ENCODE peak calls at places on chromosome 2, in ten cellular contexts. D, W, V, Q, Z, C, L, E, O and T are unnamed samples.

GRCh38 chr2:64422466-64422865 is 31.5 kb upstream of the LGALSL start:
- DNase-seq in D (no peak), W (peak), V (no peak), Q (no peak), Z (no peak), C (no peak), L (no peak), E (no peak), O (no peak), T (no peak)

GRCh38 chr2:158984554-158985207 is 16.2 kb downstream of the TANC1 start:
- DNase-seq in D (no peak), W (no peak), V (no peak), Q (no peak), Z (no peak), C (no peak), L (peak), E (peak), O (no peak), T (peak)

GRCh38 chr2:213247566-213247965 is 36.7 kb upstream of the SPAG16 start:
- DNase-seq in D (no peak), W (no peak), V (no peak), Q (no peak), Z (no peak), C (no peak), L (no peak), E (peak), O (no peak), T (no peak)

GRCh38 chr2:68715353-68716041 is 19.1 kb upstream of the ARHGAP25 start:
- DNase-seq in D (peak), W (peak), V (no peak), Q (no peak), Z (peak), C (no peak), L (no peak), E (peak), O (peak), T (peak)

GRCh38 chr2:16222326-16222725 is 282.0 kb downstream of the MYCN start:
- DNase-seq in D (no peak), W (no peak), V (no peak), Q (no peak), Z (no peak), C (no peak), L (no peak), E (no peak), O (no peak), T (no peak)

GRCh38 chr2:218853766-218854165 is 5.8 kb upstream of the WNT6 start:
- DNase-seq in D (no peak), W (peak), V (no peak), Q (no peak), Z (no peak), C (no peak), L (no peak), E (no peak), O (no peak), T (peak)

GRCh38 chr2:169276045-169276444 is 86.3 kb downstream of the LRP2 start:
- DNase-seq in D (no peak), W (peak), V (no peak), Q (no peak), Z (peak), C (no peak), L (no peak), E (no peak), O (no peak), T (peak)

GRCh38 chr2:197416268-197416667 is 18.6 kb downstream of the SF3B1 start:
- DNase-seq in D (no peak), W (no peak), V (no peak), Q (no peak), Z (no peak), C (no peak), L (no peak), E (no peak), O (no peak), T (no peak)

GRCh38 chr2:51483720-51484119 is 451.8 kb upstream of the NRXN1 start:
- DNase-seq in D (no peak), W (no peak), V (no peak), Q (no peak), Z (no peak), C (no peak), L (no peak), E (no peak), O (no peak), T (no peak)

GRCh38 chr2:230134496-230135073 is 65.9 kb upstream of the SLC16A14 start:
- DNase-seq in D (no peak), W (peak), V (no peak), Q (peak), Z (no peak), C (no peak), L (no peak), E (no peak), O (no peak), T (no peak)

GRCh38 chr2:209472871-209473270 is 49.0 kb downstream of the MAP2 start:
- DNase-seq in D (no peak), W (peak), V (no peak), Q (no peak), Z (no peak), C (no peak), L (no peak), E (no peak), O (no peak), T (no peak)

GRCh38 chr2:40625849-40626248 is 174.0 kb upstream of the SLC8A1 start:
- DNase-seq in D (no peak), W (peak), V (no peak), Q (peak), Z (no peak), C (no peak), L (no peak), E (no peak), O (no peak), T (no peak)

GRCh38 chr2:177989029-177989885 is 83.3 kb downstream of the PDE11A start:
- DNase-seq in D (no peak), W (peak), V (no peak), Q (no peak), Z (no peak), C (no peak), L (no peak), E (no peak), O (no peak), T (no peak)

GRCh38 chr2:239293450-239294430 is 107.1 kb downstream of the HDAC4 start:
- DNase-seq in D (peak), W (no peak), V (no peak), Q (no peak), Z (peak), C (no peak), L (no peak), E (no peak), O (no peak), T (no peak)

GRCh38 chr2:131828164-131828561 is 300.5 kb downstream of the CCDC74A start:
- DNase-seq in D (no peak), W (no peak), V (no peak), Q (no peak), Z (no peak), C (no peak), L (no peak), E (no peak), O (no peak), T (no peak)

GRCh38 chr2:239762742-239763269 is 262.3 kb downstream of the NDUFA10 start:
- DNase-seq in D (peak), W (no peak), V (no peak), Q (no peak), Z (no peak), C (no peak), L (no peak), E (no peak), O (no peak), T (no peak)

GRCh38 chr2:71858056-71858455 is 289.6 kb downstream of the CYP26B1 start:
- DNase-seq in D (no peak), W (no peak), V (no peak), Q (no peak), Z (no peak), C (no peak), L (no peak), E (no peak), O (no peak), T (no peak)

GRCh38 chr2:216017365-216017764 is 4.0 kb upstream of the MREG start:
- DNase-seq in D (no peak), W (peak), V (no peak), Q (no peak), Z (no peak), C (peak), L (no peak), E (no peak), O (no peak), T (peak)

GRCh38 chr2:162243305-162243693 is at the start of gene FAP:
- DNase-seq in D (no peak), W (peak), V (no peak), Q (peak), Z (no peak), C (no peak), L (peak), E (no peak), O (no peak), T (no peak)

GRCh38 chr2:222303828-222304736 is 5.3 kb upstream of the PAX3 start:
- DNase-seq in D (no peak), W (no peak), V (no peak), Q (no peak), Z (peak), C (no peak), L (no peak), E (no peak), O (no peak), T (no peak)

GRCh38 chr2:236338495-236339184 is 74.4 kb upstream of the ASB18 start:
- DNase-seq in D (no peak), W (peak), V (no peak), Q (no peak), Z (peak), C (no peak), L (peak), E (peak), O (no peak), T (peak)

GRCh38 chr2:238722883-238723282 is 125.0 kb upstream of the TWIST2 start:
- DNase-seq in D (no peak), W (no peak), V (no peak), Q (no peak), Z (no peak), C (no peak), L (no peak), E (no peak), O (no peak), T (no peak)

GRCh38 chr2:227406177-227407031 is 18.7 kb upstream of the SCYGR1 start:
- DNase-seq in D (no peak), W (peak), V (peak), Q (peak), Z (peak), C (no peak), L (peak), E (peak), O (peak), T (peak)

GRCh38 chr2:235545369-235546150 is 51.7 kb downstream of the AGAP1 start:
- DNase-seq in D (no peak), W (no peak), V (no peak), Q (no peak), Z (no peak), C (no peak), L (no peak), E (peak), O (no peak), T (peak)

GRCh38 chr2:147081826-147082225 is 763.0 kb upstream of the ACVR2A start:
- DNase-seq in D (no peak), W (no peak), V (no peak), Q (no peak), Z (no peak), C (no peak), L (no peak), E (no peak), O (no peak), T (no peak)

GRCh38 chr2:75098856-75099255 is 100.5 kb downstream of the TACR1 start:
- DNase-seq in D (no peak), W (peak), V (no peak), Q (peak), Z (peak), C (no peak), L (no peak), E (peak), O (no peak), T (peak)

GRCh38 chr2:20346565-20347127 is 4.0 kb downstream of the PUM2 start:
- DNase-seq in D (no peak), W (peak), V (no peak), Q (no peak), Z (no peak), C (no peak), L (no peak), E (no peak), O (no peak), T (no peak)

GRCh38 chr2:36597532-36598377 is at the start of gene FEZ2:
- DNase-seq in D (peak), W (peak), V (peak), Q (no peak), Z (peak), C (peak), L (peak), E (peak), O (peak), T (peak)

GRCh38 chr2:215851091-215851490 is 162.3 kb downstream of the MREG start:
- DNase-seq in D (no peak), W (peak), V (no peak), Q (no peak), Z (no peak), C (no peak), L (no peak), E (no peak), O (no peak), T (no peak)

GRCh38 chr2:33069894-33070651 is 123.3 kb downstream of the LTBP1 start:
- DNase-seq in D (no peak), W (peak), V (no peak), Q (peak), Z (no peak), C (peak), L (no peak), E (no peak), O (no peak), T (no peak)

GRCh38 chr2:98412751-98413445 is 31.8 kb upstream of the INPP4A start:
- DNase-seq in D (peak), W (peak), V (peak), Q (no peak), Z (peak), C (peak), L (peak), E (peak), O (peak), T (peak)

GRCh38 chr2:121189011-121189410 is 96.0 kb downstream of the TFCP2L1 start:
- DNase-seq in D (no peak), W (no peak), V (no peak), Q (no peak), Z (no peak), C (no peak), L (no peak), E (no peak), O (no peak), T (no peak)

GRCh38 chr2:182247831-182248230 is 179.0 kb downstream of the PDE1A start:
- DNase-seq in D (no peak), W (no peak), V (no peak), Q (no peak), Z (no peak), C (no peak), L (no peak), E (no peak), O (no peak), T (no peak)

GRCh38 chr2:101816598-101816997 is 119.1 kb downstream of the MAP4K4 start:
- DNase-seq in D (no peak), W (no peak), V (no peak), Q (no peak), Z (no peak), C (no peak), L (no peak), E (no peak), O (no peak), T (no peak)

GRCh38 chr2:169734172-169734847 is 678 bp downstream of the KLHL23 start:
- DNase-seq in D (no peak), W (peak), V (peak), Q (no peak), Z (peak), C (peak), L (no peak), E (peak), O (peak), T (peak)

GRCh38 chr2:240500561-240501423 is 57.0 kb downstream of the ANKMY1 start:
- DNase-seq in D (no peak), W (no peak), V (no peak), Q (no peak), Z (no peak), C (no peak), L (no peak), E (no peak), O (no peak), T (no peak)

GRCh38 chr2:10017313-10017941 is 25.9 kb upstream of the KLF11 start:
- DNase-seq in D (no peak), W (no peak), V (no peak), Q (no peak), Z (no peak), C (no peak), L (no peak), E (no peak), O (no peak), T (no peak)

GRCh38 chr2:110101280-110101844 is 14.3 kb downstream of the MALL start:
- DNase-seq in D (no peak), W (peak), V (peak), Q (peak), Z (peak), C (no peak), L (peak), E (peak), O (no peak), T (peak)